ENCODE peak calls at places on chromosomes 12 and 14, in nine cellular contexts. One of them, this sample, is unnamed.

GRCh38 chr12:52555577-52555976 is 2.6 kb upstream of the KRT71 start:
- DNase-seq in fibroblast of lung: no peak
- DNase-seq in GM13977: no peak
- DNase-seq in testis: no peak
- DNase-seq in progenitor cell of endocrine pancreas: no peak
- DNase-seq in sigmoid colon: no peak
- DNase-seq in lower lobe of right lung: no peak
- DNase-seq in cardiac fibroblast: no peak
- DNase-seq in endothelial cell: no peak
- DNase-seq in this sample: no peak

GRCh38 chr12:42173961-42174521 is 29.4 kb upstream of the GXYLT1 start:
- DNase-seq in progenitor cell of endocrine pancreas: no peak
- DNase-seq in fibroblast of lung: no peak
- DNase-seq in cardiac fibroblast: no peak
- DNase-seq in GM13977: no peak
- DNase-seq in endothelial cell: no peak
- DNase-seq in testis: no peak
- DNase-seq in sigmoid colon: no peak
- DNase-seq in lower lobe of right lung: no peak
- DNase-seq in this sample: no peak

GRCh38 chr12:65220761-65221160 is 51.4 kb downstream of the LEMD3 start:
- DNase-seq in sigmoid colon: no peak
- DNase-seq in testis: no peak
- DNase-seq in lower lobe of right lung: no peak
- DNase-seq in fibroblast of lung: no peak
- DNase-seq in endothelial cell: no peak
- DNase-seq in GM13977: no peak
- DNase-seq in progenitor cell of endocrine pancreas: no peak
- DNase-seq in cardiac fibroblast: no peak
- DNase-seq in this sample: no peak

GRCh38 chr14:53849549-53849948 is 107.1 kb downstream of the BMP4 start:
- DNase-seq in testis: no peak
- DNase-seq in progenitor cell of endocrine pancreas: no peak
- DNase-seq in lower lobe of right lung: no peak
- DNase-seq in GM13977: no peak
- DNase-seq in cardiac fibroblast: no peak
- DNase-seq in sigmoid colon: no peak
- DNase-seq in endothelial cell: no peak
- DNase-seq in fibroblast of lung: no peak
- DNase-seq in this sample: no peak

GRCh38 chr12:93813972-93814821 is 137.0 kb downstream of the CRADD start:
- DNase-seq in testis: peak; percentile 91
- DNase-seq in fibroblast of lung: peak; percentile 99
- DNase-seq in endothelial cell: no peak
- DNase-seq in GM13977: no peak
- DNase-seq in progenitor cell of endocrine pancreas: no peak
- DNase-seq in lower lobe of right lung: peak; percentile 74
- DNase-seq in sigmoid colon: peak; percentile 97
- DNase-seq in cardiac fibroblast: peak; percentile 99
- DNase-seq in this sample: no peak

GRCh38 chr12:87820524-87821194 is 208.5 kb downstream of the C12orf50 start:
- DNase-seq in cardiac fibroblast: peak; percentile 46
- DNase-seq in lower lobe of right lung: no peak
- DNase-seq in fibroblast of lung: peak; percentile 44
- DNase-seq in testis: no peak
- DNase-seq in progenitor cell of endocrine pancreas: no peak
- DNase-seq in GM13977: no peak
- DNase-seq in sigmoid colon: no peak
- DNase-seq in endothelial cell: no peak
- DNase-seq in this sample: no peak

GRCh38 chr12:54612216-54612750 is 22.4 kb downstream of the LACRT start:
- DNase-seq in endothelial cell: no peak
- DNase-seq in testis: no peak
- DNase-seq in fibroblast of lung: no peak
- DNase-seq in progenitor cell of endocrine pancreas: no peak
- DNase-seq in sigmoid colon: no peak
- DNase-seq in lower lobe of right lung: no peak
- DNase-seq in GM13977: no peak
- DNase-seq in cardiac fibroblast: no peak
- DNase-seq in this sample: no peak

GRCh38 chr12:55806982-55807381 is 10.5 kb downstream of the SARNP start:
- DNase-seq in endothelial cell: no peak
- DNase-seq in sigmoid colon: no peak
- DNase-seq in lower lobe of right lung: no peak
- DNase-seq in cardiac fibroblast: no peak
- DNase-seq in progenitor cell of endocrine pancreas: no peak
- DNase-seq in testis: no peak
- DNase-seq in GM13977: no peak
- DNase-seq in fibroblast of lung: no peak
- DNase-seq in this sample: no peak

GRCh38 chr14:64773046-64773445 is 68.8 kb downstream of the PLEKHG3 start:
- DNase-seq in lower lobe of right lung: no peak
- DNase-seq in progenitor cell of endocrine pancreas: no peak
- DNase-seq in GM13977: no peak
- DNase-seq in endothelial cell: no peak
- DNase-seq in testis: no peak
- DNase-seq in cardiac fibroblast: no peak
- DNase-seq in fibroblast of lung: no peak
- DNase-seq in sigmoid colon: no peak
- DNase-seq in this sample: no peak

GRCh38 chr14:42110167-42110566 is 503.5 kb downstream of the LRFN5 start:
- DNase-seq in testis: peak; percentile 27
- DNase-seq in GM13977: peak; percentile 33
- DNase-seq in progenitor cell of endocrine pancreas: no peak
- DNase-seq in cardiac fibroblast: peak; percentile 76
- DNase-seq in sigmoid colon: no peak
- DNase-seq in endothelial cell: peak; percentile 15
- DNase-seq in lower lobe of right lung: no peak
- DNase-seq in fibroblast of lung: peak; percentile 74
- DNase-seq in this sample: no peak

GRCh38 chr12:2445968-2446367 is 348.8 kb upstream of the FKBP4 start:
- DNase-seq in fibroblast of lung: no peak
- DNase-seq in testis: no peak
- DNase-seq in lower lobe of right lung: no peak
- DNase-seq in progenitor cell of endocrine pancreas: no peak
- DNase-seq in endothelial cell: no peak
- DNase-seq in sigmoid colon: no peak
- DNase-seq in GM13977: no peak
- DNase-seq in cardiac fibroblast: no peak
- DNase-seq in this sample: no peak

GRCh38 chr12:26735249-26735639 is 97.8 kb downstream of the ITPR2 start:
- DNase-seq in testis: no peak
- DNase-seq in fibroblast of lung: no peak
- DNase-seq in endothelial cell: no peak
- DNase-seq in sigmoid colon: no peak
- DNase-seq in GM13977: no peak
- DNase-seq in progenitor cell of endocrine pancreas: no peak
- DNase-seq in cardiac fibroblast: no peak
- DNase-seq in lower lobe of right lung: no peak
- DNase-seq in this sample: no peak

GRCh38 chr12:75571204-75571603 is 59.8 kb upstream of the KRR1 start:
- DNase-seq in testis: no peak
- DNase-seq in endothelial cell: no peak
- DNase-seq in fibroblast of lung: no peak
- DNase-seq in progenitor cell of endocrine pancreas: no peak
- DNase-seq in GM13977: no peak
- DNase-seq in sigmoid colon: no peak
- DNase-seq in lower lobe of right lung: no peak
- DNase-seq in cardiac fibroblast: no peak
- DNase-seq in this sample: no peak

GRCh38 chr14:50397461-50398196 is 948 bp upstream of the CDKL1 start:
- DNase-seq in testis: peak; percentile 20
- DNase-seq in cardiac fibroblast: peak; percentile 30
- DNase-seq in GM13977: no peak
- DNase-seq in sigmoid colon: no peak
- DNase-seq in endothelial cell: no peak
- DNase-seq in lower lobe of right lung: no peak
- DNase-seq in fibroblast of lung: no peak
- DNase-seq in progenitor cell of endocrine pancreas: no peak
- DNase-seq in this sample: no peak

GRCh38 chr14:35879654-35880249 is 53.6 kb downstream of the BRMS1L start:
- DNase-seq in fibroblast of lung: peak; percentile 49
- DNase-seq in lower lobe of right lung: no peak
- DNase-seq in testis: no peak
- DNase-seq in sigmoid colon: no peak
- DNase-seq in cardiac fibroblast: peak; percentile 41
- DNase-seq in progenitor cell of endocrine pancreas: no peak
- DNase-seq in GM13977: peak; percentile 49
- DNase-seq in endothelial cell: no peak
- DNase-seq in this sample: no peak

GRCh38 chr12:66367015-66367667 is 64.8 kb downstream of the HELB start:
- DNase-seq in testis: no peak
- DNase-seq in endothelial cell: no peak
- DNase-seq in lower lobe of right lung: no peak
- DNase-seq in GM13977: no peak
- DNase-seq in sigmoid colon: no peak
- DNase-seq in progenitor cell of endocrine pancreas: no peak
- DNase-seq in cardiac fibroblast: no peak
- DNase-seq in fibroblast of lung: no peak
- DNase-seq in this sample: no peak

GRCh38 chr12:26109343-26109841 is 15.4 kb downstream of the BHLHE41 start:
- DNase-seq in fibroblast of lung: peak; percentile 90
- DNase-seq in lower lobe of right lung: no peak
- DNase-seq in GM13977: no peak
- DNase-seq in cardiac fibroblast: peak; percentile 60
- DNase-seq in endothelial cell: no peak
- DNase-seq in sigmoid colon: peak; percentile 79
- DNase-seq in testis: no peak
- DNase-seq in progenitor cell of endocrine pancreas: no peak
- DNase-seq in this sample: no peak

GRCh38 chr12:118359541-118359915 is 13.2 kb downstream of the TAOK3 start:
- DNase-seq in fibroblast of lung: no peak
- DNase-seq in GM13977: no peak
- DNase-seq in sigmoid colon: no peak
- DNase-seq in cardiac fibroblast: no peak
- DNase-seq in endothelial cell: no peak
- DNase-seq in progenitor cell of endocrine pancreas: no peak
- DNase-seq in testis: no peak
- DNase-seq in lower lobe of right lung: no peak
- DNase-seq in this sample: no peak

GRCh38 chr12:7118914-7119313 is 9.8 kb downstream of the RBP5 start:
- DNase-seq in testis: no peak
- DNase-seq in cardiac fibroblast: no peak
- DNase-seq in fibroblast of lung: no peak
- DNase-seq in lower lobe of right lung: no peak
- DNase-seq in sigmoid colon: peak; percentile 46
- DNase-seq in endothelial cell: no peak
- DNase-seq in GM13977: no peak
- DNase-seq in progenitor cell of endocrine pancreas: no peak
- DNase-seq in this sample: no peak

DNA sequence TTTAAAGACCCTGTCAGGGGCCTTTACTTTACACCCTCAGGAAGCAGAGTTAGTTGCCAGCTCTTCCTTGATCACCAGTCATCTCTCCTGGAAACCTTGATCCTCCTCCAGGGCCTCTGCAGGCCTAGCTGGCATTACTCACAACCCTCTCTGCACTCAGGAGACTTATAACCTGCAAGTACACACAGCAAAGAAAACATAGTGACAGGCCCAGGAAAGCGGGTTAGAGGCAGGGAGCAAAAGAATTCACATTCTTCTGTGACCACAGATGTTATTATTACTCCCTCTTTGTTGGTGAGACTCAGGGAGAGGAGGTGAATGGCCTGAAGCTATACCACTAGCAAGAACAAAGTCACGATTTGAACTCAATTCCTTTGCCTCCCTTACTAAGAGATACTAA is 87.4 kb downstream of the OR11H12 start:
- DNase-seq in fibroblast of lung: no peak
- DNase-seq in sigmoid colon: no peak
- DNase-seq in testis: no peak
- DNase-seq in progenitor cell of endocrine pancreas: no peak
- DNase-seq in endothelial cell: no peak
- DNase-seq in lower lobe of right lung: no peak
- DNase-seq in GM13977: no peak
- DNase-seq in cardiac fibroblast: no peak
- DNase-seq in this sample: no peak
- TF ChIP-seq CTCF in fibroblast of lung: no peak
- TF ChIP-seq CTCF in sigmoid colon: no peak
- TF ChIP-seq CTCF in testis: no peak
- TF ChIP-seq CTCF in progenitor cell of endocrine pancreas: no peak
- TF ChIP-seq CTCF in endothelial cell: no peak
- TF ChIP-seq CTCF in lower lobe of right lung: no peak
- TF ChIP-seq CTCF in GM13977: no peak
- TF ChIP-seq CTCF in cardiac fibroblast: no peak
- TF ChIP-seq CTCF in this sample: no peak

GRCh38 chr12:58247633-58248032 is 306.3 kb downstream of the ATP23 start:
- DNase-seq in lower lobe of right lung: no peak
- DNase-seq in sigmoid colon: no peak
- DNase-seq in testis: no peak
- DNase-seq in endothelial cell: no peak
- DNase-seq in cardiac fibroblast: no peak
- DNase-seq in GM13977: no peak
- DNase-seq in progenitor cell of endocrine pancreas: no peak
- DNase-seq in fibroblast of lung: no peak
- DNase-seq in this sample: no peak
- TF ChIP-seq CTCF in lower lobe of right lung: no peak
- TF ChIP-seq CTCF in sigmoid colon: no peak
- TF ChIP-seq CTCF in testis: no peak
- TF ChIP-seq CTCF in endothelial cell: no peak
- TF ChIP-seq CTCF in cardiac fibroblast: no peak
- TF ChIP-seq CTCF in GM13977: no peak
- TF ChIP-seq CTCF in progenitor cell of endocrine pancreas: no peak
- TF ChIP-seq CTCF in fibroblast of lung: no peak
- TF ChIP-seq CTCF in this sample: peak; percentile 50

DNA sequence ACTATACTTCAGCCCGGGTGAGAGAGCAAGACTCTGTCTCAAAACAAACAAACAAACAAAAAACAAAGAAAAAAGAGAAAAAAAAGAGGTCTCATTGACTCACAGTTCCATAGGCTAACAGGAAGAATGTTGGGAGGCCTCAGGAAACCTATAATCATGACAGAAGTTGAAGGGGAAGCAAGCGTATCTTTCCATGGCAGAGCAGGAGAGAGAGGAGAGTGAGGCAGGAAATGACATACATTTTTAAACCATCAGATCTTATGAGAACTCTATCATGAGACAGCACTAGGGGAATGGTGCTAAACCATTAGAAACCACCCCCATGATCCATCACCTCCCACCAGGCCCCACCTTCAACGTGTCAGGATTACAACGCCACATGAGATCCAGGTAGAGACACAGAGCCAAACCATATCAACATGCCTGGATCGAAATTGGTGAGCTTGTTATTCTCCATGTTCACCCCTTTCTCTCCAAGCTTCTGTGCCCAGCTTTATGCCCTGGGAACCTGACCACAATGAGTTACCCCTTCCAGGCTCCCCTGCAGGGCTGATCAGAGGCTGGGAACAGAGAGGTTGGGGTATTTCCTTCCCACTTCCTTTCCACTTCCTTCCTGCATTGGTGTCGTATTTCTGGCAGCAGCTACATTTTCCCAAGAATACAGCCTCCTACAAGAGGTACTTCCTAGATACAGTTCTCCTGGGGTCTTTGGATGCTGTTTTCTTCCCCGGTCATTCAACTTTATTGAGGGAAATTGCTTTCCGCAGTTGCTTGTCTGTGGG is 219.3 kb upstream of the FLRT2 start:
- DNase-seq in endothelial cell: no peak
- DNase-seq in progenitor cell of endocrine pancreas: no peak
- DNase-seq in lower lobe of right lung: no peak
- DNase-seq in GM13977: no peak
- DNase-seq in fibroblast of lung: no peak
- DNase-seq in sigmoid colon: no peak
- DNase-seq in cardiac fibroblast: no peak
- DNase-seq in testis: no peak
- DNase-seq in this sample: no peak
- TF ChIP-seq CTCF in endothelial cell: no peak
- TF ChIP-seq CTCF in progenitor cell of endocrine pancreas: no peak
- TF ChIP-seq CTCF in lower lobe of right lung: no peak
- TF ChIP-seq CTCF in GM13977: no peak
- TF ChIP-seq CTCF in fibroblast of lung: no peak
- TF ChIP-seq CTCF in sigmoid colon: no peak
- TF ChIP-seq CTCF in cardiac fibroblast: no peak
- TF ChIP-seq CTCF in testis: no peak
- TF ChIP-seq CTCF in this sample: no peak

GRCh38 chr12:57737467-57738141 is 938 bp downstream of the AGAP2 start:
- DNase-seq in testis: no peak
- DNase-seq in fibroblast of lung: no peak
- DNase-seq in lower lobe of right lung: no peak
- DNase-seq in cardiac fibroblast: no peak
- DNase-seq in endothelial cell: peak; percentile 48
- DNase-seq in sigmoid colon: no peak
- DNase-seq in GM13977: no peak
- DNase-seq in progenitor cell of endocrine pancreas: no peak
- DNase-seq in this sample: no peak
- TF ChIP-seq CTCF in testis: no peak
- TF ChIP-seq CTCF in fibroblast of lung: peak; percentile 37
- TF ChIP-seq CTCF in lower lobe of right lung: peak; percentile 31
- TF ChIP-seq CTCF in cardiac fibroblast: no peak
- TF ChIP-seq CTCF in endothelial cell: no peak
- TF ChIP-seq CTCF in sigmoid colon: no peak
- TF ChIP-seq CTCF in GM13977: no peak
- TF ChIP-seq CTCF in progenitor cell of endocrine pancreas: peak; percentile 31
- TF ChIP-seq CTCF in this sample: peak; percentile 27

This sample was measured in D721Med.